ENCODE peak calls at places on chromosome 22, in four cellular contexts. H, V, Q and L are unnamed samples.

GRCh38 chr22:29803190-29803589 is 34.9 kb downstream of the ASCC2 start:
- DNase-seq in H (no peak), V (no peak), Q (no peak), L (no peak)

GRCh38 chr22:49826603-49827306 is 918 bp downstream of the BRD1 start:
- DNase-seq in H (peak; percentile 32), V (peak; percentile 79), Q (peak; percentile 78), L (no peak)

GRCh38 chr22:17120711-17121234 is 387 bp downstream of the TMEM121B start:
- DNase-seq in H (no peak), V (peak; percentile 64), Q (peak; percentile 55), L (no peak)

GRCh38 chr22:30541979-30542810 is 4.3 kb downstream of the SEC14L6 start:
- DNase-seq in H (no peak), V (peak; percentile 33), Q (no peak), L (no peak)

GRCh38 chr22:27416553-27417427 is 384.8 kb downstream of the MN1 start:
- DNase-seq in H (peak; percentile 88), V (no peak), Q (no peak), L (no peak)

GRCh38 chr22:19663286-19663815 is 51.0 kb upstream of the SEPTIN5 start:
- DNase-seq in H (peak; percentile 76), V (peak; percentile 84), Q (peak; percentile 67), L (no peak)

GRCh38 chr22:29769723-29770321 is 2.7 kb downstream of the UQCR10 start:
- DNase-seq in H (no peak), V (no peak), Q (no peak), L (no peak)

GRCh38 chr22:19766506-19767426 is 6.2 kb downstream of the TBX1 start:
- DNase-seq in H (no peak), V (peak; percentile 81), Q (peak; percentile 76), L (peak; percentile 20)

GRCh38 chr22:49753961-49754673 is 73.6 kb downstream of the BRD1 start:
- DNase-seq in H (no peak), V (no peak), Q (peak; percentile 36), L (no peak)

GRCh38 chr22:17237031-17237668 is 17.9 kb upstream of the ADA2 start:
- DNase-seq in H (no peak), V (no peak), Q (no peak), L (no peak)

GRCh38 chr22:36702832-36703210 is 731 bp downstream of the CACNG2 start:
- DNase-seq in H (no peak), V (no peak), Q (no peak), L (no peak)

GRCh38 chr22:30204015-30204741 is 42.4 kb downstream of the LIF start:
- DNase-seq in H (no peak), V (no peak), Q (no peak), L (no peak)

GRCh38 chr22:41429232-41429945 is 17.2 kb downstream of the TOB2 start:
- DNase-seq in H (no peak), V (no peak), Q (peak; percentile 87), L (no peak)

GRCh38 chr22:45265546-45265945 is 19.2 kb upstream of the UPK3A start:
- DNase-seq in H (no peak), V (no peak), Q (no peak), L (no peak)

GRCh38 chr22:50201191-50202129 is 649 bp downstream of the SELENOO start:
- DNase-seq in H (no peak), V (no peak), Q (no peak), L (no peak)

GRCh38 chr22:30891781-30892180 is 76.8 kb downstream of the MORC2 start:
- DNase-seq in H (no peak), V (no peak), Q (no peak), L (no peak)

GRCh38 chr22:36355894-36356293 is 31.9 kb downstream of the MYH9 start:
- DNase-seq in H (no peak), V (no peak), Q (no peak), L (no peak)

GRCh38 chr22:47687776-47688175 is 925.3 kb downstream of the TBC1D22A start:
- DNase-seq in H (no peak), V (no peak), Q (no peak), L (no peak)

GRCh38 chr22:12613199-12613598 is 2914.8 kb upstream of the OR11H1 start:
- DNase-seq in H (no peak), V (no peak), Q (no peak), L (no peak)

GRCh38 chr22:30245181-30245984 is 1.2 kb downstream of the LIF start:
- DNase-seq in H (no peak), V (no peak), Q (no peak), L (no peak)

GRCh38 chr22:28244760-28245159 is 325.7 kb upstream of the PITPNB start:
- DNase-seq in H (no peak), V (no peak), Q (no peak), L (no peak)

GRCh38 chr22:49726022-49726681 is 101.5 kb downstream of the BRD1 start:
- DNase-seq in H (no peak), V (no peak), Q (no peak), L (no peak)

GRCh38 chr22:44955102-44955501 is 54.7 kb downstream of the PHF21B start:
- DNase-seq in H (no peak), V (no peak), Q (no peak), L (no peak)

GRCh38 chr22:41267958-41268357 is 18.0 kb downstream of the RANGAP1 start:
- DNase-seq in H (no peak), V (no peak), Q (no peak), L (no peak)

GRCh38 chr22:28259774-28260173 is 340.7 kb upstream of the PITPNB start:
- DNase-seq in H (no peak), V (no peak), Q (no peak), L (no peak)

GRCh38 chr22:30335236-30335635 is 8.5 kb upstream of the TBC1D10A start:
- DNase-seq in H (no peak), V (no peak), Q (no peak), L (no peak)

GRCh38 chr22:41229730-41230398 is 10.9 kb downstream of the CHADL start:
- DNase-seq in H (no peak), V (no peak), Q (no peak), L (no peak)

GRCh38 chr22:28034145-28034759 is 115.2 kb upstream of the PITPNB start:
- DNase-seq in H (no peak), V (peak; percentile 48), Q (no peak), L (no peak)

GRCh38 chr22:45242778-45243191 is 2.1 kb upstream of the KIAA0930 start:
- DNase-seq in H (no peak), V (no peak), Q (no peak), L (no peak)

GRCh38 chr22:16808744-16809143 is 16.5 kb downstream of the XKR3 start:
- DNase-seq in H (no peak), V (no peak), Q (no peak), L (no peak)

GRCh38 chr22:50311606-50312351 is 4.3 kb upstream of the PLXNB2 start:
- DNase-seq in H (no peak), V (peak; percentile 45), Q (peak; percentile 52), L (no peak)

GRCh38 chr22:50469377-50470305 is 5.2 kb downstream of the SBF1 start:
- DNase-seq in H (peak; percentile 13), V (peak; percentile 88), Q (peak; percentile 76), L (peak; percentile 97)

GRCh38 chr22:19943665-19944026 is 2.0 kb upstream of the TXNRD2 start:
- DNase-seq in H (peak; percentile 76), V (no peak), Q (no peak), L (no peak)

DNA sequence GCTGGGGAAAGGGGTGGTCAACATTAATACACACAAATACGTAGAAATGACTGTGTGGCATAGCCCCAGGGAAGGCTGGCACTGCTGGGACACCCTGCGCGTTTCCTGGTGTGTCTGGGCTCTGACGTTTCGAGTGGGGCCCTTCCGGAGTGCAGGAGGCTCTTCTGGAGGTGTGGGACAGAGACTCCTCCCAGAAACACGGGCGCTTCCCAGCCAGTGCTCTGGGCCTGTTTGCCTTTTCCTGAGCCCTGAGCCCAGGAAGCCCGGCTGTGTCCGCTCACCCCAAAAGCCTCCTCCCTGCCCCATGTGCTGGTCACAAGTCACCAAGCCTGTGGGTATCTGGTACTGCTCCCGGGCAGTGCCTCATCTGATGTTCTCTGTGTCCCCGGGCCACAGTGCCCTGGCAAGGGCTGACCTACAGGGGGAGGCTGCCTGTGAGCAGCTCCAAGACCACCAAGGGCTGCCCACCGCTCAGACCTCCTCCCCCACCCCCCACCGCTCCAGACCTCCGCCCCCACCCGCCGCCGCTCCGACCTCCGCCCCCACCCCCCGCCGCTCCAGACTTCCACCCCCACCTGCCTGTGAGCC is 1133.3 kb downstream of the BRD1 start:
- DNase-seq in H (no peak), V (peak; percentile 34), Q (peak; percentile 29), L (no peak)
- H3K4me1 ChIP-seq in H (no peaks in the 10 kb centered on the region), V (no peaks in the 10 kb centered on the region), Q (no peaks in the 10 kb centered on the region), L (no peaks in the 10 kb centered on the region)

GRCh38 chr22:46349681-46350080 is 14.2 kb downstream of the TRMU start:
- DNase-seq in H (no peak), V (peak; percentile 27), Q (no peak), L (no peak)

GRCh38 chr22:46347646-46348045 is 12.1 kb downstream of the TRMU start:
- DNase-seq in H (no peak), V (peak; percentile 47), Q (no peak), L (no peak)

GRCh38 chr22:46346680-46347405 is 11.3 kb downstream of the TRMU start:
- DNase-seq in H (no peak), V (peak; percentile 62), Q (peak; percentile 36), L (no peak)

GRCh38 chr22:46349238-46349637 is 13.7 kb downstream of the TRMU start:
- DNase-seq in H (no peak), V (peak; percentile 46), Q (no peak), L (no peak)

GRCh38 chr22:46348099-46348695 is 12.7 kb downstream of the TRMU start:
- DNase-seq in H (no peak), V (peak; percentile 57), Q (no peak), L (no peak)
- H3K4me1 ChIP-seq in H (no peaks in the 10 kb centered on the region), V (peaks cover 5% of the 10 kb centered on the region), Q (peaks cover 4% of the 10 kb centered on the region), L (no peaks in the 10 kb centered on the region)

DNA sequence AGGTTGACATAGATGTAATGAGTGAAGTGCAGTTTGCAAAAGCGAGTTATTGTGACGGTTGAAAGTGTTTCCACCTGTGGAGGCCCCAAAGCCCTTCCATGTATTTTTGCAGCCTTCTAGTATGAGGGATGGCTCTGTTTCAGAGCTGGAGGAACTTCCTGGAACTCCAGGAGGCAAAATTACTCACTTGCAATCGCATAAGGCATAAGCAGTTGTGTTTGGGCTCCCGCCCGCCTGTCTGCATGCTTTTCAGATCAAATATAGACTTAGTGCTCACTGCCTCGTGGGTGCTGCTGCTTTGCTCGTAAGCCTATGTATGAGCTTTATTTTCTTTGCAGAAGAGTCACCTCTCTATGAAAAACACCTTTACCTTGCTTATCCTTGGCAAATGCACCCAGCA is 146.8 kb upstream of the LARGE1 start:
- DNase-seq in H (no peak), V (no peak), Q (no peak), L (no peak)
- H3K4me1 ChIP-seq in H (no peaks in the 10 kb centered on the region), V (no peaks in the 10 kb centered on the region), Q (no peaks in the 10 kb centered on the region), L (no peaks in the 10 kb centered on the region)

DNA sequence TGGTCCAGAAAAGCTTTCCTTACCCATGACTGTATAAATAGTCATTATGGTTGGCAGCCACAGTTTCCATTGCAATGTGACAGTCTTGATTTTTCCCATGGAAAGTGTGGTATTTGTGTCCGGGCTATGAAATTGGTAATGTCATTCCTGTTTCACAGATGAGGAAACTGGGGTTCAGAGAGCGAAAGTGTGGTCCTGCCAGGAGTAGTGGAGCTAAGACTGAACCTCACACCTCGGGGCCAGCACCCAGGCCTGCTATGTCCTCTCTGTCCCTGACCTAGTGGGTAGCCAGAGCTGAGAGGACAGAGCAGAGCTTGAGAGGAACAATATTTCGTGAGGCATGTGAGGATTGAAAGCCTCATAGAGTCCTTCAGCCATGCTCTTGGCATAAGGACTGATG is 1.2 kb upstream of the YDJC start:
- DNase-seq in H (no peak), V (no peak), Q (no peak), L (no peak)
- H3K4me1 ChIP-seq in H (peaks cover 4% of the 10 kb centered on the region), V (no peaks in the 10 kb centered on the region), Q (no peaks in the 10 kb centered on the region), L (peaks cover 20% of the 10 kb centered on the region)

GRCh38 chr22:25573822-25574221 is 9.3 kb downstream of the GRK3 start:
- DNase-seq in H (no peak), V (no peak), Q (no peak), L (no peak)
- H3K4me1 ChIP-seq in H (no peaks in the 10 kb centered on the region), V (no peaks in the 10 kb centered on the region), Q (no peaks in the 10 kb centered on the region), L (no peaks in the 10 kb centered on the region)